ENCODE peak calls at places on chromosomes 13 and 19, in nine cellular contexts. W is NCI-H1694 treated with DMSO at 0.1 percent for 48 hours; V is GOT3; G is ascending aorta; C is NCI-H2107; K is activated CD4-positive, alpha-beta T cell treated with anti-CD3 and anti-CD28 coated beads, Interleukin-2, amount 50 U/mL, for 1 hour; B is naive thymus-derived CD8-positive, alpha-beta T cell; J is NCI-H2081; X is SHP77. T is an unnamed sample.

GRCh38 chr19:57171551-57172081 is 4.3 kb upstream of the DUXA start:
- DNase-seq in W (no peak), V (no peak), G (no peak), C (no peak), K (peak), B (peak), J (no peak), X (no peak), T (peak)

GRCh38 chr13:51865838-51866237 is 4.1 kb downstream of the CCDC70 start:
- DNase-seq in W (no peak), V (no peak), G (no peak), C (no peak), K (no peak), B (no peak), J (no peak), X (no peak), T (no peak)

GRCh38 chr13:45142440-45143345 is 22.4 kb downstream of the GTF2F2 start:
- DNase-seq in W (no peak), V (no peak), G (no peak), C (no peak), K (no peak), B (no peak), J (no peak), X (no peak), T (no peak)

GRCh38 chr19:4097501-4097900 is 26.4 kb downstream of the MAP2K2 start:
- DNase-seq in W (no peak), V (no peak), G (no peak), C (no peak), K (no peak), B (no peak), J (no peak), X (no peak), T (no peak)

GRCh38 chr13:113816248-113816924 is 47.5 kb downstream of the GAS6 start:
- DNase-seq in W (no peak), V (no peak), G (no peak), C (no peak), K (no peak), B (no peak), J (no peak), X (no peak), T (no peak)

GRCh38 chr19:18700501-18701249 is 17.2 kb downstream of the CRTC1 start:
- DNase-seq in W (peak), V (no peak), G (no peak), C (peak), K (peak), B (peak), J (peak), X (no peak), T (peak)

GRCh38 chr19:45025264-45025663 is 13.6 kb upstream of the CLASRP start:
- DNase-seq in W (no peak), V (no peak), G (no peak), C (no peak), K (no peak), B (no peak), J (no peak), X (no peak), T (no peak)

GRCh38 chr19:18507021-18507726 is 14.7 kb downstream of the ELL start:
- DNase-seq in W (no peak), V (no peak), G (no peak), C (no peak), K (peak), B (no peak), J (no peak), X (no peak), T (no peak)

GRCh38 chr19:984165-984967 is at the start of gene WDR18:
- DNase-seq in W (peak), V (peak), G (peak), C (peak), K (peak), B (peak), J (peak), X (peak), T (peak)

GRCh38 chr13:93226623-93227279 is at the start of gene GPC6:
- DNase-seq in W (peak), V (peak), G (no peak), C (peak), K (no peak), B (no peak), J (peak), X (peak), T (peak)

GRCh38 chr13:24263652-24264051 is 45.7 kb upstream of the C1QTNF9 start:
- DNase-seq in W (no peak), V (no peak), G (no peak), C (no peak), K (no peak), B (no peak), J (no peak), X (no peak), T (no peak)

GRCh38 chr19:40298026-40298425 is 12.9 kb upstream of the AKT2 start:
- DNase-seq in W (no peak), V (no peak), G (no peak), C (no peak), K (no peak), B (no peak), J (no peak), X (no peak), T (no peak)

GRCh38 chr19:33950141-33950805 is 153.6 kb downstream of the KCTD15 start:
- DNase-seq in W (no peak), V (no peak), G (no peak), C (no peak), K (no peak), B (no peak), J (no peak), X (no peak), T (no peak)

GRCh38 chr13:39945226-39945625 is 289.8 kb downstream of the COG6 start:
- DNase-seq in W (no peak), V (no peak), G (no peak), C (no peak), K (no peak), B (no peak), J (no peak), X (no peak), T (no peak)

GRCh38 chr13:59809564-59809963 is 354.2 kb downstream of the DIAPH3 start:
- DNase-seq in W (no peak), V (no peak), G (no peak), C (no peak), K (no peak), B (no peak), J (no peak), X (no peak), T (no peak)

GRCh38 chr13:80550856-80551532 is 210.1 kb upstream of the SPRY2 start:
- DNase-seq in W (no peak), V (no peak), G (no peak), C (no peak), K (no peak), B (no peak), J (no peak), X (no peak), T (no peak)

GRCh38 chr13:47858678-47859050 is 142.4 kb downstream of the SUCLA2 start:
- DNase-seq in W (no peak), V (no peak), G (no peak), C (no peak), K (no peak), B (no peak), J (no peak), X (no peak), T (no peak)

GRCh38 chr19:40247178-40247577 is 20.7 kb upstream of the CCNP start:
- DNase-seq in W (no peak), V (no peak), G (no peak), C (no peak), K (no peak), B (no peak), J (no peak), X (no peak), T (no peak)

GRCh38 chr19:2613507-2614295 is 88.8 kb downstream of the GNG7 start:
- DNase-seq in W (no peak), V (no peak), G (no peak), C (no peak), K (peak), B (peak), J (no peak), X (peak), T (no peak)

GRCh38 chr19:10270616-10271394 is at the start of gene ICAM1:
- DNase-seq in W (no peak), V (no peak), G (peak), C (no peak), K (peak), B (peak), J (no peak), X (peak), T (no peak)

GRCh38 chr13:33394294-33394932 is 108.9 kb upstream of the STARD13 start:
- DNase-seq in W (no peak), V (no peak), G (no peak), C (no peak), K (no peak), B (no peak), J (no peak), X (no peak), T (no peak)

GRCh38 chr13:99703908-99704307 is 202.6 kb downstream of the TM9SF2 start:
- DNase-seq in W (no peak), V (no peak), G (no peak), C (no peak), K (no peak), B (no peak), J (no peak), X (no peak), T (no peak)

GRCh38 chr13:31875134-31875533 is 135.8 kb downstream of the RXFP2 start:
- DNase-seq in W (no peak), V (no peak), G (no peak), C (no peak), K (no peak), B (no peak), J (no peak), X (no peak), T (no peak)

GRCh38 chr13:24339937-24340607 is 30.7 kb downstream of the C1QTNF9 start:
- DNase-seq in W (no peak), V (no peak), G (no peak), C (no peak), K (no peak), B (no peak), J (no peak), X (no peak), T (no peak)

GRCh38 chr13:107807306-107808073 is 407.8 kb downstream of the LIG4 start:
- DNase-seq in W (peak), V (no peak), G (no peak), C (no peak), K (no peak), B (no peak), J (peak), X (peak), T (peak)

GRCh38 chr13:90122531-90122930 is 1225.0 kb upstream of the MIR17HG start:
- DNase-seq in W (no peak), V (no peak), G (no peak), C (no peak), K (no peak), B (no peak), J (no peak), X (no peak), T (no peak)

T was measured in NCI-H774.